ENCODE peak calls at places on chromosome 2, in ten cellular contexts. O is ELR; Z is stimulated activated CD8-positive, alpha-beta memory T cell treated with anti-CD3 and anti-CD28 coated beads, Interleukin-15, amount 100 ng/mL, for 24 hours; A is COLO829; T is GM13977; I is EL; J is right lobe of liver; V is suprapubic skin; K is T-helper 2 cell; P is stimulated activated CD4-positive, alpha-beta T cell treated with anti-CD3 and anti-CD28 coated beads, Interleukin-2, amount 100 ng/mL, for 48 hours. B is an unnamed sample.

GRCh38 chr2:54122939-54123338 is 7.5 kb downstream of the ACYP2 start:
- DNase-seq in O (peak; percentile 82), Z (no peak), A (peak; percentile 40), T (no peak), I (peak; percentile 81), J (no peak), V (no peak), K (no peak), P (no peak), B (no peak)

GRCh38 chr2:83282067-83282795 is 1176.8 kb downstream of the SUCLG1 start:
- DNase-seq in O (no peak), Z (no peak), A (no peak), T (no peak), I (no peak), J (no peak), V (no peak), K (no peak), P (no peak), B (no peak)

GRCh38 chr2:80303825-80304521 is 579 bp downstream of the LRRTM1 start:
- DNase-seq in O (no peak), Z (no peak), A (no peak), T (peak; percentile 38), I (no peak), J (peak; percentile 50), V (no peak), K (no peak), P (no peak), B (no peak)

GRCh38 chr2:223114170-223114569 is 62.2 kb downstream of the KCNE4 start:
- DNase-seq in O (no peak), Z (no peak), A (no peak), T (no peak), I (peak; percentile 33), J (no peak), V (no peak), K (no peak), P (no peak), B (no peak)

GRCh38 chr2:233121856-233122255 is 61.7 kb downstream of the INPP5D start:
- DNase-seq in O (no peak), Z (no peak), A (no peak), T (no peak), I (no peak), J (no peak), V (no peak), K (no peak), P (no peak), B (no peak)

GRCh38 chr2:64640153-64641044 is 13.3 kb downstream of the SERTAD2 start:
- DNase-seq in O (no peak), Z (no peak), A (peak; percentile 80), T (no peak), I (no peak), J (no peak), V (no peak), K (no peak), P (no peak), B (no peak)

GRCh38 chr2:66252002-66252545 is 182.9 kb upstream of the MEIS1 start:
- DNase-seq in O (no peak), Z (no peak), A (no peak), T (no peak), I (no peak), J (no peak), V (no peak), K (no peak), P (no peak), B (no peak)

GRCh38 chr2:200856806-200857205 is 7.7 kb downstream of the CLK1 start:
- DNase-seq in O (no peak), Z (no peak), A (no peak), T (no peak), I (no peak), J (no peak), V (no peak), K (no peak), P (no peak), B (no peak)